ENCODE peak calls at places on chromosomes 5 and 9, in eight cellular contexts. N is CD8-positive, alpha-beta T cell; L is mucosa of descending colon; Q is tibial artery; G is hepatocyte; T is ovary; J is Caco-2; B is neuronal stem cell. Y is an unnamed sample.

GRCh38 chr5:78647838-78648358 is 674 bp downstream of the LHFPL2 start:
- DNase-seq in G (peak; percentile 78), J (peak; percentile 74), B (no peak), L (peak; percentile 77), Q (peak; percentile 55), N (no peak), T (peak; percentile 71), Y (no peak)

GRCh38 chr9:116153765-116154333 is at the start of gene PAPPA:
- DNase-seq in T (peak; percentile 34), J (no peak), B (no peak), Q (no peak), G (peak; percentile 24), L (no peak), N (no peak), Y (no peak)

GRCh38 chr9:126860077-126860756 is at the start of gene ZBTB34:
- DNase-seq in T (peak; percentile 62), G (peak; percentile 87), J (peak; percentile 85), N (peak; percentile 66), Q (no peak), B (peak; percentile 73), L (peak; percentile 86), Y (peak; percentile 69)

GRCh38 chr5:135828793-135829150 is 5.7 kb upstream of the SLC25A48 start:
- DNase-seq in G (no peak), L (no peak), T (no peak), N (no peak), J (no peak), B (no peak), Q (no peak), Y (no peak)

GRCh38 chr5:58582004-58582403 is 871 bp upstream of the RAB3C start:
- DNase-seq in Q (no peak), L (no peak), B (peak; percentile 30), T (peak; percentile 14), G (peak; percentile 23), J (peak; percentile 26), N (no peak), Y (no peak)

GRCh38 chr9:34956648-34957047 is 1.4 kb upstream of the PHF24 start:
- DNase-seq in B (no peak), G (no peak), Q (no peak), L (no peak), T (no peak), J (no peak), N (no peak), Y (no peak)

GRCh38 chr5:30991462-30991861 is 202.0 kb upstream of the CDH6 start:
- DNase-seq in Q (no peak), N (no peak), J (no peak), L (no peak), G (no peak), T (no peak), B (no peak), Y (no peak)

GRCh38 chr5:1431021-1431811 is 14.0 kb downstream of the SLC6A3 start:
- DNase-seq in Q (no peak), T (no peak), N (no peak), L (no peak), J (no peak), B (no peak), G (no peak), Y (no peak)

GRCh38 chr9:123299558-123300126 is 31.3 kb upstream of the STRBP start:
- DNase-seq in B (no peak), G (no peak), T (no peak), Q (no peak), N (no peak), L (no peak), J (no peak), Y (no peak)

GRCh38 chr5:125316913-125317545 is 570.6 kb upstream of the ZNF608 start:
- DNase-seq in N (no peak), G (no peak), Q (no peak), L (no peak), T (no peak), B (no peak), J (no peak), Y (no peak)

GRCh38 chr5:42960472-42960871 is 79.6 kb downstream of the ANXA2R start:
- DNase-seq in G (no peak), J (no peak), N (no peak), B (no peak), Q (no peak), L (no peak), T (no peak), Y (no peak)

GRCh38 chr5:150558088-150558621 is 50.2 kb downstream of the NDST1 start:
- DNase-seq in G (no peak), L (no peak), B (no peak), N (no peak), T (no peak), Q (no peak), J (no peak), Y (no peak)

GRCh38 chr5:144566747-144567415 is 396.2 kb downstream of the KCTD16 start:
- DNase-seq in B (no peak), L (no peak), T (no peak), Q (no peak), G (no peak), N (no peak), J (no peak), Y (no peak)

GRCh38 chr5:32074401-32074800 is 99.7 kb downstream of the GOLPH3 start:
- DNase-seq in T (no peak), J (peak; percentile 33), G (peak; percentile 35), Q (no peak), L (no peak), N (no peak), B (no peak), Y (no peak)

GRCh38 chr9:128257086-128257825 is 18.6 kb downstream of the GOLGA2 start:
- DNase-seq in G (no peak), N (no peak), B (no peak), T (no peak), Q (no peak), L (no peak), J (no peak), Y (no peak)

GRCh38 chr5:137181685-137182084 is 317.4 kb downstream of the SPOCK1 start:
- DNase-seq in J (no peak), T (no peak), N (no peak), Q (no peak), L (no peak), B (no peak), G (no peak), Y (no peak)

GRCh38 chr5:80219381-80219780 is 36.5 kb downstream of the SERINC5 start:
- DNase-seq in N (no peak), G (no peak), T (no peak), B (no peak), J (no peak), Q (no peak), L (no peak), Y (no peak)
- H3K4me1 ChIP-seq in N (peaks cover 75% of the 10 kb centered on the region), G (no peaks in the 10 kb centered on the region), T (peaks cover 13% of the 10 kb centered on the region), B (peaks cover 9% of the 10 kb centered on the region), J (no peaks in the 10 kb centered on the region), Q (no peaks in the 10 kb centered on the region), L (peaks cover 15% of the 10 kb centered on the region), Y (peaks cover 70% of the 10 kb centered on the region)

DNA sequence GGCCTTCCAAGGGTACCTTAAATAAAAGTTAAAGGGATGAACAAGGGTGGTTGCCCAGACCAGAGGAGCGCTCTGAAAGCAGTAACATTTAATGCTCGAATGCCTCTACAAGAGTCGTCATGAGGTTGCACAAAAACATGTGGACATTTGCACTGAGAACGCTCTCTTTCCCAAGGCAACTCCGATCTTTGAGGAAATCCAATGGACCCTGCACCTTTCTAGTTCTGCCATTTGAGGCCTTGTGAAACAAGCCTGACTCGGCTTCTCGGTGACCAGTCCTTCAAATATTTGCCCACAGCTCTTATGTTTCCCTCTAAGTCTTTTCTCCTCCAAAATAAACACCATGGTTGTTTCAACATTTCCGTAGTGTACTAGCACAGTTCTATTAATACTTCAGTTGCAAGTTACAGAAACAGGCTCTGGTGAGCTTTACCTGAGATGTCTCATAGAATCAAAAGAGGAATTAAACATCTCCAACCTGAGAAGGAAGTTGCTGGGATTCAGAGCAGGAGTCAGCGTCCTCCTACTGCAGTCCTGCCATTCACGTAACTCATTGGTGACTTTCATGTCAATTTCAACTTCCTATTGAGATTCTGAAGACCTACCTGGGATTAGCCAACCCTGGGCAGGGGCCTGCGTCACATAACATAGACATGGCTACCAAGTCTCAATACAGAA is 168.8 kb upstream of the RAI14 start:
- DNase-seq in G (peak; percentile 55), L (no peak), J (peak; percentile 58), B (no peak), T (no peak), Q (peak; percentile 56), N (no peak), Y (no peak)
- H3K4me1 ChIP-seq in G (peaks cover 26% of the 10 kb centered on the region), L (no peaks in the 10 kb centered on the region), J (peaks cover 47% of the 10 kb centered on the region), B (peaks cover 16% of the 10 kb centered on the region), T (no peaks in the 10 kb centered on the region), Q (peaks cover 28% of the 10 kb centered on the region), N (peaks cover 3% of the 10 kb centered on the region), Y (no peaks in the 10 kb centered on the region)

DNA sequence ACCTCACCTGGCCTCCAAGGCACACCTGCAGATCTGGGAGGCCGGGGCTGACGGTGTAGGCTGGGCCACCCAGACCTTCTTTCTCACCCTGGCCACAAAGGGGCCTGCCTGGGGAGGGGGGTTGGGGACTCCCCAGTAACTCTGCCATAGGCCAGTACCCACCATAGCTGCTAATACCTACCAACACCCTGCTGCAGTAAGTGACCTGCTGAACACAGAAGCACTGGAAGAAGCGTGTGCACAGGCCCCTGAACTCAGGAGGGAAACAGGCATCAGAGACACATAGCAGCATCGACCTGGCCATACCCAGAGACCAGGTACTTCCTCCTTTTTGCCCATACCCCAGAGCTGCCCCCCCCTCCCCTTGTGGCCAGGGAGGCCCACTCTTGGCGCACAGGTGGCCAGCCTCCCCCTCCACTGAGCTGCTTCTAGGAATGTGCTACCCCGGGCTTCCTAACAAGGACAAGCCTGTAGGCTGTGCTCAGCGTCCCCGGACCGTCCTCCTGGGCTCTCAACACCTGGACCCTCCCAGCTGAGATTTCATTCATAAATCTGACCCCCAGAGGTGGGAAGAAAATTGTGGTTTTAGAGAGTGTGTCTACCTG is 4.9 kb downstream of the NRARP start:
- DNase-seq in N (no peak), G (no peak), Q (no peak), T (no peak), B (no peak), J (no peak), L (peak; percentile 64), Y (no peak)
- H3K4me1 ChIP-seq in N (peaks cover 24% of the 10 kb centered on the region), G (peaks cover 60% of the 10 kb centered on the region), Q (peaks cover 30% of the 10 kb centered on the region), T (peaks cover 5% of the 10 kb centered on the region), B (peaks cover 28% of the 10 kb centered on the region), J (peaks cover 30% of the 10 kb centered on the region), L (peaks cover 21% of the 10 kb centered on the region), Y (peaks cover 19% of the 10 kb centered on the region)

GRCh38 chr5:158695595-158696330 is 404.0 kb downstream of the EBF1 start:
- DNase-seq in N (peak; percentile 62), Q (peak; percentile 68), J (peak; percentile 78), G (peak; percentile 73), B (peak; percentile 81), L (peak; percentile 72), T (peak; percentile 83), Y (peak; percentile 65)
- H3K4me1 ChIP-seq in N (no peaks in the 10 kb centered on the region), Q (peaks cover 36% of the 10 kb centered on the region), J (peaks cover 10% of the 10 kb centered on the region), G (peaks cover 8% of the 10 kb centered on the region), B (peaks cover 16% of the 10 kb centered on the region), L (no peaks in the 10 kb centered on the region), T (peaks cover 10% of the 10 kb centered on the region), Y (no peaks in the 10 kb centered on the region)

GRCh38 chr9:38018964-38019602 is 49.9 kb downstream of the SHB start:
- DNase-seq in Q (no peak), G (peak; percentile 82), B (peak; percentile 44), J (peak; percentile 42), N (no peak), L (no peak), T (no peak), Y (no peak)
- H3K4me1 ChIP-seq in Q (peaks cover 56% of the 10 kb centered on the region), G (peaks cover 64% of the 10 kb centered on the region), B (peaks cover 56% of the 10 kb centered on the region), J (peaks cover 65% of the 10 kb centered on the region), N (no peaks in the 10 kb centered on the region), L (peaks cover 2% of the 10 kb centered on the region), T (peaks cover 7% of the 10 kb centered on the region), Y (no peaks in the 10 kb centered on the region)